ENCODE peak calls at places on chromosome 7, in six cellular contexts. One of them, this sample, is unnamed.

GRCh38 chr7:76259124-76260086 is 43.1 kb upstream of the HSPB1 start:
- DNase-seq in HTR-8/SVneo: no peak
- DNase-seq in A172: no peak
- DNase-seq in HL-60: no peak
- DNase-seq in EH: no peak
- DNase-seq in germinal center: no peak
- DNase-seq in this sample: no peak

GRCh38 chr7:42232275-42232674 is 4.7 kb downstream of the GLI3 start:
- DNase-seq in HTR-8/SVneo: no peak
- DNase-seq in A172: peak
- DNase-seq in HL-60: no peak
- DNase-seq in EH: peak
- DNase-seq in germinal center: no peak
- DNase-seq in this sample: peak

GRCh38 chr7:121003986-121004685 is 15.6 kb downstream of the CPED1 start:
- DNase-seq in HTR-8/SVneo: no peak
- DNase-seq in A172: no peak
- DNase-seq in HL-60: no peak
- DNase-seq in EH: no peak
- DNase-seq in germinal center: no peak
- DNase-seq in this sample: no peak

GRCh38 chr7:19177269-19177668 is 32.0 kb upstream of the FERD3L start:
- DNase-seq in HTR-8/SVneo: no peak
- DNase-seq in A172: peak
- DNase-seq in HL-60: no peak
- DNase-seq in EH: no peak
- DNase-seq in germinal center: no peak
- DNase-seq in this sample: no peak

GRCh38 chr7:9091282-9091681 is 657.9 kb downstream of the NXPH1 start:
- DNase-seq in HTR-8/SVneo: no peak
- DNase-seq in A172: no peak
- DNase-seq in HL-60: no peak
- DNase-seq in EH: no peak
- DNase-seq in germinal center: no peak
- DNase-seq in this sample: no peak

GRCh38 chr7:122305475-122306319 is 1.1 kb upstream of the FEZF1 start:
- DNase-seq in HTR-8/SVneo: no peak
- DNase-seq in A172: no peak
- DNase-seq in HL-60: no peak
- DNase-seq in EH: no peak
- DNase-seq in germinal center: no peak
- DNase-seq in this sample: no peak

GRCh38 chr7:100563100-100563564 is 10.6 kb downstream of the SAP25 start:
- DNase-seq in HTR-8/SVneo: no peak
- DNase-seq in A172: no peak
- DNase-seq in HL-60: no peak
- DNase-seq in EH: no peak
- DNase-seq in germinal center: no peak
- DNase-seq in this sample: no peak

GRCh38 chr7:126696236-126696635 is 556.5 kb downstream of the GRM8 start:
- DNase-seq in HTR-8/SVneo: no peak
- DNase-seq in A172: no peak
- DNase-seq in HL-60: no peak
- DNase-seq in EH: no peak
- DNase-seq in germinal center: no peak
- DNase-seq in this sample: no peak

GRCh38 chr7:2247141-2247985 is 5.3 kb downstream of the NUDT1 start:
- DNase-seq in HTR-8/SVneo: no peak
- DNase-seq in A172: no peak
- DNase-seq in HL-60: no peak
- DNase-seq in EH: peak
- DNase-seq in germinal center: peak
- DNase-seq in this sample: no peak

GRCh38 chr7:131653418-131654248 is 97.2 kb upstream of the PODXL start:
- DNase-seq in HTR-8/SVneo: peak
- DNase-seq in A172: peak
- DNase-seq in HL-60: no peak
- DNase-seq in EH: peak
- DNase-seq in germinal center: no peak
- DNase-seq in this sample: peak

GRCh38 chr7:100604078-100604975 is 2.2 kb downstream of the PCOLCE start:
- DNase-seq in HTR-8/SVneo: peak
- DNase-seq in A172: peak
- DNase-seq in HL-60: peak
- DNase-seq in EH: peak
- DNase-seq in germinal center: peak
- DNase-seq in this sample: peak